ENCODE peak calls at places on chromosomes 12 and 14, in seven cellular contexts. One of them, this sample, is unnamed. For H3K9me3, the result is how much of the 10 kb centered on the place peaks cover.

GRCh38 chr12:108799528-108800243 is 57.7 kb downstream of the SSH1 start:
- DNase-seq in neuronal stem cell: no peak
- DNase-seq in transverse colon: no peak
- DNase-seq in right atrium auricular region: no peak
- DNase-seq in astrocyte: no peak
- DNase-seq in heart right ventricle: no peak
- DNase-seq in T-helper 17 cell: no peak
- DNase-seq in this sample: peak

GRCh38 chr12:34291426-34291901 is 269.2 kb downstream of the ALG10 start:
- DNase-seq in T-helper 17 cell: no peak
- DNase-seq in transverse colon: peak
- DNase-seq in neuronal stem cell: no peak
- DNase-seq in right atrium auricular region: no peak
- DNase-seq in heart right ventricle: no peak
- DNase-seq in astrocyte: no peak
- DNase-seq in this sample: no peak

GRCh38 chr12:27564612-27565213 is 40.7 kb downstream of the PPFIBP1 start:
- DNase-seq in astrocyte: no peak
- DNase-seq in heart right ventricle: no peak
- DNase-seq in T-helper 17 cell: no peak
- DNase-seq in neuronal stem cell: no peak
- DNase-seq in right atrium auricular region: no peak
- DNase-seq in transverse colon: no peak
- DNase-seq in this sample: no peak

GRCh38 chr12:42027537-42027936 is 117.1 kb downstream of the GXYLT1 start:
- DNase-seq in neuronal stem cell: no peak
- DNase-seq in right atrium auricular region: no peak
- DNase-seq in astrocyte: no peak
- DNase-seq in T-helper 17 cell: no peak
- DNase-seq in transverse colon: no peak
- DNase-seq in heart right ventricle: no peak
- DNase-seq in this sample: no peak

GRCh38 chr14:73457050-73457934 is 1.1 kb downstream of the NUMB start:
- DNase-seq in heart right ventricle: peak
- DNase-seq in transverse colon: no peak
- DNase-seq in right atrium auricular region: no peak
- DNase-seq in T-helper 17 cell: peak
- DNase-seq in astrocyte: no peak
- DNase-seq in neuronal stem cell: peak
- DNase-seq in this sample: peak

GRCh38 chr12:24839268-24839791 is 109.6 kb downstream of the BCAT1 start:
- DNase-seq in right atrium auricular region: no peak
- DNase-seq in heart right ventricle: no peak
- DNase-seq in astrocyte: peak
- DNase-seq in neuronal stem cell: no peak
- DNase-seq in transverse colon: peak
- DNase-seq in T-helper 17 cell: no peak
- DNase-seq in this sample: no peak

GRCh38 chr12:117026343-117026742 is 72.9 kb downstream of the TESC start:
- DNase-seq in T-helper 17 cell: no peak
- DNase-seq in astrocyte: no peak
- DNase-seq in transverse colon: no peak
- DNase-seq in right atrium auricular region: no peak
- DNase-seq in heart right ventricle: no peak
- DNase-seq in neuronal stem cell: no peak
- DNase-seq in this sample: no peak

GRCh38 chr12:19707948-19708409 is 268.7 kb downstream of the AEBP2 start:
- DNase-seq in astrocyte: peak
- DNase-seq in neuronal stem cell: no peak
- DNase-seq in transverse colon: no peak
- DNase-seq in heart right ventricle: no peak
- DNase-seq in T-helper 17 cell: no peak
- DNase-seq in right atrium auricular region: no peak
- DNase-seq in this sample: peak

GRCh38 chr14:32407170-32407569 is 78.1 kb downstream of the AKAP6 start:
- DNase-seq in astrocyte: peak
- DNase-seq in right atrium auricular region: no peak
- DNase-seq in T-helper 17 cell: no peak
- DNase-seq in transverse colon: no peak
- DNase-seq in neuronal stem cell: no peak
- DNase-seq in heart right ventricle: no peak
- DNase-seq in this sample: no peak

GRCh38 chr12:13178568-13179158 is 17.9 kb upstream of the EMP1 start:
- DNase-seq in transverse colon: no peak
- DNase-seq in right atrium auricular region: no peak
- DNase-seq in neuronal stem cell: no peak
- DNase-seq in heart right ventricle: peak
- DNase-seq in astrocyte: no peak
- DNase-seq in T-helper 17 cell: no peak
- DNase-seq in this sample: no peak

GRCh38 chr12:40016960-40017359 is 88.9 kb downstream of the SLC2A13 start:
- DNase-seq in astrocyte: peak
- DNase-seq in transverse colon: peak
- DNase-seq in neuronal stem cell: no peak
- DNase-seq in T-helper 17 cell: no peak
- DNase-seq in heart right ventricle: peak
- DNase-seq in right atrium auricular region: no peak
- DNase-seq in this sample: no peak

GRCh38 chr14:67934087-67934486 is 114.5 kb downstream of the RAD51B start:
- DNase-seq in transverse colon: peak
- DNase-seq in heart right ventricle: peak
- DNase-seq in astrocyte: peak
- DNase-seq in right atrium auricular region: no peak
- DNase-seq in T-helper 17 cell: no peak
- DNase-seq in neuronal stem cell: peak
- DNase-seq in this sample: peak

GRCh38 chr14:66359500-66359899 is 126.7 kb upstream of the CCDC196 start:
- DNase-seq in neuronal stem cell: peak
- DNase-seq in heart right ventricle: peak
- DNase-seq in astrocyte: peak
- DNase-seq in right atrium auricular region: no peak
- DNase-seq in T-helper 17 cell: no peak
- DNase-seq in transverse colon: no peak
- DNase-seq in this sample: peak

GRCh38 chr12:61254225-61254624 is 1006.0 kb upstream of the USP15 start:
- DNase-seq in transverse colon: no peak
- DNase-seq in T-helper 17 cell: no peak
- DNase-seq in right atrium auricular region: no peak
- DNase-seq in neuronal stem cell: no peak
- DNase-seq in heart right ventricle: no peak
- DNase-seq in astrocyte: no peak
- DNase-seq in this sample: no peak

GRCh38 chr12:26790645-26790994 is 42.4 kb downstream of the ITPR2 start:
- DNase-seq in T-helper 17 cell: no peak
- DNase-seq in right atrium auricular region: no peak
- DNase-seq in transverse colon: no peak
- DNase-seq in neuronal stem cell: no peak
- DNase-seq in astrocyte: no peak
- DNase-seq in heart right ventricle: no peak
- DNase-seq in this sample: no peak

GRCh38 chr12:102948941-102949352 is 8.5 kb upstream of the ASCL1 start:
- DNase-seq in neuronal stem cell: no peak
- DNase-seq in T-helper 17 cell: no peak
- DNase-seq in astrocyte: no peak
- DNase-seq in transverse colon: peak
- DNase-seq in heart right ventricle: no peak
- DNase-seq in right atrium auricular region: no peak
- DNase-seq in this sample: peak

GRCh38 chr14:96187216-96188050 is 17.2 kb upstream of the BDKRB2 start:
- DNase-seq in right atrium auricular region: no peak
- DNase-seq in T-helper 17 cell: no peak
- DNase-seq in transverse colon: no peak
- DNase-seq in neuronal stem cell: no peak
- DNase-seq in astrocyte: peak
- DNase-seq in heart right ventricle: no peak
- DNase-seq in this sample: no peak

GRCh38 chr12:65106948-65107347 is 14.2 kb downstream of the WIF1 start:
- DNase-seq in right atrium auricular region: no peak
- DNase-seq in heart right ventricle: no peak
- DNase-seq in T-helper 17 cell: no peak
- DNase-seq in transverse colon: no peak
- DNase-seq in astrocyte: no peak
- DNase-seq in neuronal stem cell: no peak
- DNase-seq in this sample: no peak

GRCh38 chr12:90216815-90217214 is 508.2 kb upstream of the ATP2B1 start:
- DNase-seq in astrocyte: peak
- DNase-seq in heart right ventricle: peak
- DNase-seq in transverse colon: no peak
- DNase-seq in T-helper 17 cell: no peak
- DNase-seq in neuronal stem cell: no peak
- DNase-seq in right atrium auricular region: no peak
- DNase-seq in this sample: no peak

GRCh38 chr12:108289342-108290131 is 49.6 kb downstream of the CMKLR1 start:
- DNase-seq in T-helper 17 cell: no peak
- DNase-seq in neuronal stem cell: no peak
- DNase-seq in transverse colon: no peak
- DNase-seq in heart right ventricle: no peak
- DNase-seq in astrocyte: no peak
- DNase-seq in right atrium auricular region: no peak
- DNase-seq in this sample: no peak

GRCh38 chr14:22996823-22997301 is 13.1 kb downstream of the C14orf93 start:
- DNase-seq in transverse colon: no peak
- DNase-seq in T-helper 17 cell: no peak
- DNase-seq in right atrium auricular region: no peak
- DNase-seq in heart right ventricle: no peak
- DNase-seq in neuronal stem cell: no peak
- DNase-seq in astrocyte: no peak
- DNase-seq in this sample: no peak

GRCh38 chr12:132921685-132922084 is 34.3 kb upstream of the CHFR start:
- DNase-seq in T-helper 17 cell: no peak
- DNase-seq in transverse colon: no peak
- DNase-seq in heart right ventricle: no peak
- DNase-seq in neuronal stem cell: no peak
- DNase-seq in right atrium auricular region: no peak
- DNase-seq in astrocyte: no peak
- DNase-seq in this sample: no peak

GRCh38 chr12:132925597-132926416 is 30.3 kb downstream of the ZNF605 start:
- DNase-seq in transverse colon: no peak
- DNase-seq in T-helper 17 cell: no peak
- DNase-seq in right atrium auricular region: no peak
- DNase-seq in heart right ventricle: no peak
- DNase-seq in neuronal stem cell: no peak
- DNase-seq in astrocyte: no peak
- DNase-seq in this sample: no peak

GRCh38 chr12:132924356-132924755 is 31.8 kb downstream of the ZNF605 start:
- DNase-seq in astrocyte: no peak
- DNase-seq in T-helper 17 cell: no peak
- DNase-seq in right atrium auricular region: no peak
- DNase-seq in neuronal stem cell: no peak
- DNase-seq in heart right ventricle: no peak
- DNase-seq in transverse colon: no peak
- DNase-seq in this sample: no peak

GRCh38 chr12:132922676-132923075 is 33.4 kb downstream of the ZNF605 start:
- DNase-seq in heart right ventricle: no peak
- DNase-seq in transverse colon: no peak
- DNase-seq in T-helper 17 cell: no peak
- DNase-seq in neuronal stem cell: no peak
- DNase-seq in astrocyte: no peak
- DNase-seq in right atrium auricular region: no peak
- DNase-seq in this sample: no peak

GRCh38 chr12:132923356-132923909 is 32.7 kb downstream of the ZNF605 start:
- DNase-seq in astrocyte: no peak
- DNase-seq in transverse colon: no peak
- DNase-seq in T-helper 17 cell: no peak
- DNase-seq in right atrium auricular region: no peak
- DNase-seq in heart right ventricle: no peak
- DNase-seq in neuronal stem cell: no peak
- DNase-seq in this sample: no peak
- H3K9me3 ChIP-seq in astrocyte: half or more
- H3K9me3 ChIP-seq in transverse colon: half or more
- H3K9me3 ChIP-seq in T-helper 17 cell: under half
- H3K9me3 ChIP-seq in right atrium auricular region: half or more
- H3K9me3 ChIP-seq in heart right ventricle: under half
- H3K9me3 ChIP-seq in neuronal stem cell: under half
- H3K9me3 ChIP-seq in this sample: half or more

DNA sequence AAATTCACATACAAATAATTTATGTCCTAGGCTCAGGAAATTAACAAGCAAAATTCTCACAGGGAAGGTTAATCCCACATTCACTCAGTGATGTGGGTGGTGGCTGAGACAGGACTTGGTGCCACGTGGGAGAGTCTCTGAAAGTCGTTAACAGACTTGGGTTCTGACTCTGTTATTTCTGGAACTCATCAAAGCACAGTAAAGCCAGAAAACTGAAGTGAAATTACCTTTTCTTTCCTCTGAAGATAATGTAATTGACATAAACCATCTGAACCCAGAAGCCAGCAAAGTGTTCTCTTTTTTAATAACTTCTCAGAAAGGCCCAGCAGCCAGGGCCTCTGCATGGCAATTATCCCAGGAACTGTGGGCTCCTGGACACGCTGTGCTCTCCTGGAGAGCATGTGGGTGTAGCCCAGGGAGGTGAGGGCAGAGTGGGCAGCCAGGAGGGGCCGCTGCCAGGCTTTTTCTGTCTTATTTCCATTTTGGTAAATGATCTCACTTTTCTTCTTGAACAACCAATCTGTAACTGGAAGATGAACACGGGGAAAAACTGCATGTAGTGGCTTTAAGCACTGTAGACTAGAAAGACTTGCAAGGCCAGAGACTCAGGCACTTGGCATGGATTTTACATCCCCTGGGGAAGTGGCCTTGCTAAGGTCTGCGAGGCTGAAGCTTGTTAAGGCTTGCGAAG is 444.1 kb upstream of the TMEM132C start:
- DNase-seq in transverse colon: no peak
- DNase-seq in right atrium auricular region: no peak
- DNase-seq in T-helper 17 cell: no peak
- DNase-seq in neuronal stem cell: no peak
- DNase-seq in astrocyte: peak
- DNase-seq in heart right ventricle: peak
- DNase-seq in this sample: no peak
- H3K9me3 ChIP-seq in transverse colon: under half
- H3K9me3 ChIP-seq in right atrium auricular region: under half
- H3K9me3 ChIP-seq in T-helper 17 cell: under half
- H3K9me3 ChIP-seq in neuronal stem cell: under half
- H3K9me3 ChIP-seq in astrocyte: under half
- H3K9me3 ChIP-seq in heart right ventricle: under half
- H3K9me3 ChIP-seq in this sample: under half

GRCh38 chr14:104204660-104205149 is 66.3 kb downstream of the KIF26A start:
- DNase-seq in heart right ventricle: no peak
- DNase-seq in T-helper 17 cell: no peak
- DNase-seq in astrocyte: no peak
- DNase-seq in transverse colon: no peak
- DNase-seq in right atrium auricular region: no peak
- DNase-seq in neuronal stem cell: no peak
- DNase-seq in this sample: no peak
- H3K9me3 ChIP-seq in heart right ventricle: under half
- H3K9me3 ChIP-seq in T-helper 17 cell: under half
- H3K9me3 ChIP-seq in astrocyte: under half
- H3K9me3 ChIP-seq in transverse colon: under half
- H3K9me3 ChIP-seq in right atrium auricular region: under half
- H3K9me3 ChIP-seq in neuronal stem cell: under half
- H3K9me3 ChIP-seq in this sample: under half

DNA sequence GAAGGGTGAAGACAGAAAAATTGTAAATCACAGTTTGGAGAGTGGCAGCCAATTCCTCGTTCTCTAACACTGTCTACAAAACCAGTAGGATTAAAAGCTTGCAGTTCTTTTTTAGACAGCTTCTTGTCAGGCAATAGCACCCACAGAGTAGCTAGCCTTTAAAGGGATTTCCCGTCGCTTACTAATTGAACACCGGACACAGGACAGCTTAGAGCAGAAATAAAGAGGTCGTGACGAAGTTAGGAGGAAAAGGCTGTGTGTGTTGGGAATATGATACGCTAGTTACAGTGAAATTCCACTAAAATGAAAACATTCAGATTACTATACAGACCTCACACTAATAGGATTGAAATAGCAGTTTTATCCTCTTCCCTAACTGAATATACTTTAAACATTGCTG is 149.1 kb upstream of the FLRT2 start:
- DNase-seq in neuronal stem cell: no peak
- DNase-seq in heart right ventricle: no peak
- DNase-seq in astrocyte: no peak
- DNase-seq in right atrium auricular region: no peak
- DNase-seq in T-helper 17 cell: no peak
- DNase-seq in transverse colon: no peak
- DNase-seq in this sample: no peak
- H3K9me3 ChIP-seq in neuronal stem cell: under half
- H3K9me3 ChIP-seq in heart right ventricle: under half
- H3K9me3 ChIP-seq in astrocyte: under half
- H3K9me3 ChIP-seq in right atrium auricular region: under half
- H3K9me3 ChIP-seq in T-helper 17 cell: under half
- H3K9me3 ChIP-seq in transverse colon: under half
- H3K9me3 ChIP-seq in this sample: under half